ENCODE peak calls at places on chromosomes 6 and 20, in eight cellular contexts. N is heart left ventricle; E is CD4-positive, alpha-beta T cell; H is fibroblast of mammary gland; O is Peyer's patch; V is fibroblast of the aortic adventitia; G is A549; X is GM13977. M is an unnamed sample.

GRCh38 chr20:6265204-6265904 is 142.5 kb upstream of the FERMT1 start:
- DNase-seq in N (no peak), O (no peak), H (peak), V (peak), X (peak), G (peak), E (no peak), M (no peak)

GRCh38 chr6:135909737-135910387 is 58.4 kb downstream of the PDE7B start:
- DNase-seq in H (peak), X (peak), G (peak), N (peak), E (peak), V (peak), O (peak), M (no peak)

GRCh38 chr6:149334201-149334600 is 16.7 kb downstream of the TAB2 start:
- DNase-seq in O (no peak), N (no peak), E (no peak), G (no peak), H (peak), X (no peak), V (peak), M (no peak)

GRCh38 chr6:133587841-133588240 is 301.1 kb upstream of the TCF21 start:
- DNase-seq in V (peak), E (no peak), O (no peak), N (no peak), G (no peak), X (no peak), H (peak), M (no peak)

GRCh38 chr20:34190679-34191090 is 50.5 kb upstream of the ASIP start:
- DNase-seq in X (peak), N (peak), V (peak), G (peak), O (peak), E (no peak), H (peak), M (no peak)

GRCh38 chr6:12162203-12162602 is 128.0 kb upstream of the EDN1 start:
- DNase-seq in H (no peak), G (no peak), V (no peak), N (no peak), X (no peak), O (no peak), E (no peak), M (no peak)

GRCh38 chr6:42163941-42164340 is 9.2 kb upstream of the GUCA1A start:
- DNase-seq in N (no peak), X (no peak), G (no peak), E (no peak), V (no peak), O (no peak), H (no peak), M (no peak)

GRCh38 chr6:88641178-88641903 is 322.1 kb downstream of the RNGTT start:
- DNase-seq in G (no peak), O (no peak), N (no peak), E (no peak), X (peak), H (no peak), V (peak), M (no peak)

GRCh38 chr6:44407951-44408670 is 20.6 kb downstream of the CDC5L start:
- DNase-seq in N (no peak), H (no peak), G (no peak), E (no peak), X (no peak), O (no peak), V (no peak), M (no peak)

GRCh38 chr6:111580826-111581505 is 24.7 kb downstream of the TRAF3IP2 start:
- DNase-seq in H (peak), O (no peak), X (no peak), V (no peak), E (no peak), N (no peak), G (no peak), M (no peak)

GRCh38 chr20:8454137-8454712 is 322.2 kb downstream of the PLCB1 start:
- DNase-seq in O (no peak), V (peak), E (no peak), G (peak), H (peak), X (peak), N (no peak), M (no peak)

GRCh38 chr6:157763894-157764345 is 59.1 kb upstream of the SNX9 start:
- DNase-seq in N (no peak), X (no peak), E (no peak), H (no peak), G (no peak), O (no peak), V (no peak), M (no peak)

GRCh38 chr20:51691703-51692102 is 76.5 kb downstream of the ATP9A start:
- DNase-seq in V (no peak), G (no peak), N (no peak), H (no peak), O (no peak), X (no peak), E (no peak), M (no peak)

GRCh38 chr6:88422831-88423230 is 256.7 kb upstream of the CNR1 start:
- DNase-seq in X (no peak), E (no peak), V (no peak), N (no peak), O (no peak), H (peak), G (no peak), M (no peak)

GRCh38 chr20:57263767-57264150 is 2.7 kb downstream of the BMP7 start:
- DNase-seq in X (no peak), G (no peak), E (no peak), O (no peak), H (no peak), V (no peak), N (no peak), M (no peak)

GRCh38 chr20:57900226-57900905 is 190.6 kb upstream of the PMEPA1 start:
- DNase-seq in X (no peak), G (no peak), O (no peak), H (no peak), V (no peak), E (no peak), N (no peak), M (no peak)

GRCh38 chr6:102766946-102767345 is 1373.4 kb downstream of the GRIK2 start:
- DNase-seq in H (peak), X (no peak), O (no peak), G (no peak), V (no peak), N (no peak), E (no peak), M (no peak)

GRCh38 chr6:138357928-138358327 is 19.8 kb upstream of the SMIM28 start:
- DNase-seq in O (no peak), X (no peak), E (no peak), G (no peak), V (no peak), N (no peak), H (no peak), M (no peak)

GRCh38 chr6:34190504-34191122 is 44.7 kb upstream of the GRM4 start:
- DNase-seq in E (no peak), N (no peak), H (no peak), G (no peak), O (peak), X (no peak), V (no peak), M (no peak)

GRCh38 chr20:17419459-17419858 is 111.7 kb downstream of the BFSP1 start:
- DNase-seq in H (no peak), N (no peak), X (no peak), V (no peak), E (no peak), O (no peak), G (no peak), M (no peak)

GRCh38 chr20:35318502-35319157 is 26.4 kb upstream of the FAM83C start:
- DNase-seq in O (peak), V (peak), X (no peak), G (peak), E (no peak), N (no peak), H (peak), M (no peak)

GRCh38 chr6:129009856-129010255 is 126.9 kb downstream of the LAMA2 start:
- DNase-seq in E (no peak), G (no peak), H (no peak), V (no peak), O (no peak), N (no peak), X (no peak), M (no peak)

GRCh38 chr6:149567194-149567586 is 1.0 kb downstream of the GINM1 start:
- DNase-seq in O (no peak), G (no peak), N (no peak), V (no peak), X (peak), E (no peak), H (no peak), M (no peak)

GRCh38 chr6:52310932-52311331 is 26.4 kb upstream of the MCM3 start:
- DNase-seq in O (no peak), N (no peak), V (no peak), X (no peak), E (no peak), G (no peak), H (no peak), M (no peak)

GRCh38 chr6:7008451-7008988 is 99.2 kb upstream of the RREB1 start:
- DNase-seq in E (no peak), O (no peak), V (no peak), H (no peak), N (no peak), X (no peak), G (no peak), M (no peak)

GRCh38 chr20:63086421-63087235 is 79.9 kb upstream of the BHLHE23 start:
- DNase-seq in V (no peak), N (peak), O (peak), G (no peak), X (no peak), H (no peak), E (no peak), M (no peak)

GRCh38 chr6:9292975-9293374 is 857.6 kb upstream of the SLC35B3 start:
- DNase-seq in O (no peak), X (no peak), N (no peak), V (peak), H (no peak), G (no peak), E (no peak), M (no peak)

GRCh38 chr6:53544050-53544499 is 826 bp downstream of the GCLC start:
- DNase-seq in X (peak), V (peak), O (peak), G (no peak), E (no peak), N (no peak), H (no peak), M (no peak)

GRCh38 chr6:71248306-71248705 is 40.3 kb upstream of the OGFRL1 start:
- DNase-seq in V (peak), O (no peak), E (no peak), N (no peak), X (no peak), H (peak), G (peak), M (no peak)

GRCh38 chr20:20869161-20869560 is 156.7 kb upstream of the RALGAPA2 start:
- DNase-seq in E (no peak), X (no peak), O (no peak), N (no peak), G (no peak), V (no peak), H (no peak), M (no peak)

GRCh38 chr6:17169701-17170100 is 67.9 kb downstream of the STMND1 start:
- DNase-seq in G (no peak), E (no peak), V (no peak), N (no peak), O (no peak), X (no peak), H (no peak), M (no peak)

GRCh38 chr6:167846997-167847606 is 20.4 kb downstream of the AFDN start:
- DNase-seq in G (no peak), X (no peak), E (no peak), H (peak), O (no peak), N (no peak), V (no peak), M (no peak)
- TF ChIP-seq CTCF in G (no peak), X (no peak), E (no peak), H (no peak), O (no peak), N (no peak), V (no peak), M (no peak)

DNA sequence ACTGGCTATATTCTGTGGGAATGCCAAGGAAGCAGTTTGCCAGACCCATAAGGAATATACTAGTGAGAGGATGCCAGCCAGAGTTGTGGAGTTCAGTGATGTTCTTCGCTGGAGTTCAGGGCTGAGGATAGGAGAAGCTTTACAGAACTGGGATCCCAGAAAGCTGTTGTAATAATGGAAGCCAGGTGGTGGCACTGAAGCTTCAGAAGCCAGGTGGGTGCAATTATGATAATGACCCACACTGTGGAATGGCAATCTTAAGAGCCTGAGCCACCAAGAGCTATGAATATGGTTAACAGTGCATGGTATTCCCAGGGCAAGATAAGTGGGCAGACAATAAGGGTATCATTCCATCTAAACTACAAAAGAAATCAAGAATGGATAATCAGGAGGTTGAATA is 25.1 kb upstream of the ENPP1 start:
- DNase-seq in G (no peak), X (no peak), H (no peak), E (no peak), V (no peak), N (no peak), O (peak), M (no peak)
- TF ChIP-seq CTCF in G (no peak), X (no peak), H (no peak), E (no peak), V (peak), N (no peak), O (peak), M (no peak)

GRCh38 chr6:26123675-26124549 is 36.7 kb downstream of the HFE start:
- DNase-seq in V (peak), H (peak), N (peak), O (peak), G (peak), E (peak), X (peak), M (peak)
- TF ChIP-seq CTCF in V (no peak), H (no peak), N (no peak), O (no peak), G (no peak), E (no peak), X (no peak), M (no peak)

GRCh38 chr6:10413850-10414765 is 766 bp downstream of the TFAP2A start:
- DNase-seq in G (peak), X (no peak), V (no peak), H (no peak), E (no peak), O (no peak), N (no peak), M (no peak)
- TF ChIP-seq CTCF in G (peak), X (no peak), V (peak), H (no peak), E (no peak), O (no peak), N (no peak), M (no peak)

GRCh38 chr20:38187512-38187911 is 22.4 kb upstream of the TGM2 start:
- DNase-seq in V (peak), X (no peak), N (no peak), O (peak), E (no peak), H (peak), G (no peak), M (no peak)
- TF ChIP-seq CTCF in V (peak), X (no peak), N (peak), O (no peak), E (no peak), H (peak), G (no peak), M (no peak)

GRCh38 chr20:37285664-37286374 is 3.6 kb upstream of the MANBAL start:
- DNase-seq in E (no peak), X (no peak), V (no peak), G (no peak), H (no peak), N (no peak), O (no peak), M (no peak)

GRCh38 chr20:37283530-37284195 is 5.8 kb upstream of the MANBAL start:
- DNase-seq in G (no peak), V (no peak), E (no peak), O (peak), N (no peak), X (no peak), H (no peak), M (no peak)

GRCh38 chr20:37284691-37285124 is 4.7 kb upstream of the MANBAL start:
- DNase-seq in X (no peak), O (no peak), V (no peak), E (no peak), G (no peak), N (no peak), H (no peak), M (no peak)

GRCh38 chr20:37279820-37280219 is 9.6 kb upstream of the MANBAL start:
- DNase-seq in X (no peak), N (no peak), O (no peak), G (no peak), E (no peak), V (no peak), H (no peak), M (no peak)

DNA sequence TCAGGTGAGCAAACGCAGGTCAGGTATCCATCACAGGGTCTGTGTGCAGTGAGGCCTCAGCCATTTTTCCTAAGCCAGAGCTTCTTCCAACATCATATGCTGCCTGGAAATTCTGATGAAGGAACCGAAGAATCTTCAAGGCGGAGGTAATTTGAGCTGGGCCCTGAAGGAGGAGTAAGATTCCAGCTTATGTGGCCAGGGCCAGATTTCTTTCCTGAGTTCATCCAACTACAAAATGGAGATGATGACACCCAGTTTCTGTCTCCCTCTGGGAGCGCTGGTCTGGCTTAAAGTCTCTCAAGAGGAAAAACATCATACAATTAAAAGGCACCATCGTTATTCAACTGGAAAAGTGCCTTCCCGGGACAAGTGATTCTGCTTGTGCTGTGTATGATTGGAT is 6.9 kb upstream of the MANBAL start:
- DNase-seq in V (peak), O (no peak), H (peak), N (no peak), X (no peak), G (no peak), E (no peak), M (no peak)
- TF ChIP-seq CTCF in V (peak), O (peak), H (peak), N (peak), X (no peak), G (peak), E (no peak), M (no peak)

GRCh38 chr6:166420351-166420750 is 37.6 kb upstream of the MPC1 start:
- DNase-seq in E (no peak), N (no peak), G (peak), X (no peak), H (peak), V (peak), O (peak), M (no peak)
- TF ChIP-seq CTCF in E (no peak), N (no peak), G (no peak), X (no peak), H (peak), V (peak), O (no peak), M (no peak)

GRCh38 chr20:4813839-4814695 is 92.4 kb downstream of the PRND start:
- DNase-seq in E (peak), G (no peak), V (no peak), X (peak), H (no peak), O (peak), N (peak), M (peak)

GRCh38 chr20:4812641-4813075 is 90.9 kb downstream of the PRND start:
- DNase-seq in H (no peak), X (no peak), O (peak), G (no peak), E (no peak), V (no peak), N (no peak), M (no peak)

GRCh38 chr20:4813076-4813838 is 91.5 kb downstream of the PRND start:
- DNase-seq in G (no peak), N (peak), H (no peak), X (peak), E (peak), O (peak), V (no peak), M (peak)

GRCh38 chr20:4815618-4816017 is 93.9 kb downstream of the PRND start:
- DNase-seq in X (no peak), V (no peak), G (no peak), H (no peak), N (no peak), E (no peak), O (no peak), M (no peak)

DNA sequence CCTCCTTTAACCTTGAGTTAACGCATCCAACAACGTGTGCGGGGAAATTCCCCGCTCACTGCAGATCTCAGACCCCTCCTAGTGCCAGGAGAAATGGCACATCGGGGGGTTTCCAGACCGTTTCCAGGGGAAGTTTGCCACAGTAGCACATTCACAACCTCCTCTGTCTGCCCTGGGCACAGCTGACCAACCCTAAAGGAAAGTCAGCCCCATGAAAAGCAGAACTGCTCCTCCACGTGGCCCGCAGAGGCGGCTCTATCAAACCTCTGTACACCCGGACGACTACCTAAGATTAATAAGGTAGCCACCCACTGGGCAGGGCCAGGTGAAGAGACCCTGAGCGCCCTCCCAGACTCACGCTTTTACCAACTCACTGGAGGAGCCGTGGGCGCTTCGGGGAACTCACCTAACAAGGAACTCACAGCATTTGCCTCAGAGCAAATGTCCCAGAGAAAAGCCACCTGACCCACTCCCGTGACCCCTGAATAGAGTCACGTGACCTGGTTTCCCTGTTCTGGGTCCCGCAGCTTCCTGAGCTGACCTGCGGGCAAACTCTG is 93.1 kb downstream of the PRND start:
- DNase-seq in G (no peak), X (peak), N (peak), H (no peak), O (peak), V (no peak), E (no peak), M (peak)
- TF ChIP-seq CTCF in G (no peak), X (peak), N (no peak), H (no peak), O (no peak), V (no peak), E (peak), M (no peak)

DNA sequence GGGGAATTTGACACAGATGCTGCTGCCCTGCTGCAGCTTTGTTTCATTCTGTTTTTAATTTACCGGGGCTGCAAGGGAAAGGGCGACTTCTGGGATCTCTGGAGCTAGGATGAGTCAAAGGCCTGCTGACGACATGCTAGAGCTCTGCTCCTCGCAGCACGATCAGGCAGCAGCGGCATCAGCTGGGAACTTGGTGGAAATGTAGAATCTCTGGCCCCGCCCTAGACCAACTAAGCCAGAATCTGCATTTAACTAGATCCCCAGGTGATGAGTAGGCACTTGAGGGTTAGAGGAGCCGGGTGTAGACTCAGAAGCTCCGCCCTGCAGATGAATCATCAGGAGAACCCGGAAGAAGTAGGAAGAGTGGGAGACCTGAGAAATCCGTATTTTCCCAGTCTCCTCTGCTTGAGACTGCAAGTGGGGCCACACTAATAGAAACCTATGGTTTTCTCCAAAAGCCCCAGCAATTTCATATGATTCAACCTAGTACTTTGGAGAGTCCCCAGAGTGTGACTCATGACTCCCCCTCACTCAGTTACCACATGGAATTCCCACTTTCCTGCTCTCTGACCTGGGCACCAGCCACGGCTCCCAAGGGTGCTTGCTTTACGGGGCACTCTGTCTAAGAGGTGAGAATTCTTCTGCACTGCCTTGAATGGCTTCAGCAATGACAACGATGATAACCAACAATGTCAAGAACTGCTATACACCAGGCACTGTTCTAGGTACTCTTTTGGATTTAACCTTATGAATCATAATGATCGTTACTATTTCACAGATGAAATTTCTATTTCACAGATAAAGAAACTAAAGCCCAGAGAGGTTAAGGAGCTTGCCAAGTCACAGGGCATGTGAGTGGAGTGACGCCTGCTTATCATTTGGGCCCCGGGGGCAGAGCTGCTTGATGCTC is 18.1 kb downstream of the TUBB2B start:
- DNase-seq in X (no peak), O (peak), G (peak), H (peak), N (peak), E (no peak), V (peak), M (no peak)
- TF ChIP-seq CTCF in X (peak), O (no peak), G (peak), H (peak), N (peak), E (no peak), V (peak), M (no peak)

M was measured in activated B cell treated with CpG ODN at 0.5 μM for 24 hours.